ENCODE peak calls at places on chromosome 22, in nine cellular contexts. I, V, W, O, E, L, R, B and K are unnamed samples.

GRCh38 chr22:37427128-37427710 is at the start of gene ELFN2:
- DNase-seq in I (no peak), V (no peak), W (peak; percentile 41), O (no peak), E (no peak), L (no peak), R (peak; percentile 50), B (no peak), K (no peak)

GRCh38 chr22:39430576-39431150 is 26.1 kb upstream of the MGAT3 start:
- DNase-seq in I (no peak), V (peak; percentile 12), W (no peak), O (peak; percentile 58), E (no peak), L (no peak), R (no peak), B (peak; percentile 24), K (no peak)

GRCh38 chr22:43236401-43237166 is 49.6 kb upstream of the TTLL12 start:
- DNase-seq in I (no peak), V (peak; percentile 43), W (peak; percentile 71), O (peak; percentile 84), E (no peak), L (peak; percentile 11), R (no peak), B (no peak), K (peak; percentile 8)

GRCh38 chr22:42946551-42947198 is 68.3 kb downstream of the PACSIN2 start:
- DNase-seq in I (no peak), V (no peak), W (no peak), O (no peak), E (no peak), L (peak; percentile 70), R (no peak), B (peak; percentile 27), K (no peak)

GRCh38 chr22:17272511-17272991 is 53.3 kb upstream of the ADA2 start:
- DNase-seq in I (no peak), V (no peak), W (peak; percentile 2), O (peak; percentile 30), E (no peak), L (no peak), R (no peak), B (peak; percentile 84), K (no peak)

GRCh38 chr22:45428391-45429385 is 15.2 kb downstream of the RIBC2 start:
- DNase-seq in I (no peak), V (no peak), W (no peak), O (peak; percentile 33), E (no peak), L (no peak), R (no peak), B (no peak), K (no peak)

GRCh38 chr22:37420656-37421467 is 6.4 kb downstream of the ELFN2 start:
- DNase-seq in I (no peak), V (no peak), W (no peak), O (no peak), E (no peak), L (peak; percentile 38), R (peak; percentile 66), B (no peak), K (no peak)

GRCh38 chr22:27877501-27877900 is 41.6 kb downstream of the PITPNB start:
- DNase-seq in I (no peak), V (no peak), W (no peak), O (no peak), E (no peak), L (no peak), R (no peak), B (no peak), K (no peak)

GRCh38 chr22:31179345-31179744 is 19.4 kb downstream of the RNF185 start:
- DNase-seq in I (no peak), V (no peak), W (no peak), O (no peak), E (no peak), L (no peak), R (peak; percentile 76), B (no peak), K (no peak)

GRCh38 chr22:40200795-40201194 is 23.1 kb downstream of the TNRC6B start:
- DNase-seq in I (no peak), V (no peak), W (no peak), O (no peak), E (no peak), L (no peak), R (no peak), B (no peak), K (no peak)

GRCh38 chr22:29224859-29225410 is 19.2 kb downstream of the EMID1 start:
- DNase-seq in I (no peak), V (no peak), W (no peak), O (peak; percentile 68), E (no peak), L (no peak), R (no peak), B (no peak), K (no peak)

GRCh38 chr22:45072322-45072903 is 62.6 kb upstream of the PHF21B start:
- DNase-seq in I (no peak), V (no peak), W (no peak), O (no peak), E (no peak), L (no peak), R (peak; percentile 93), B (peak; percentile 90), K (no peak)

GRCh38 chr22:22210889-22211833 is 33.4 kb upstream of the VPREB1 start:
- DNase-seq in I (no peak), V (no peak), W (no peak), O (no peak), E (no peak), L (no peak), R (no peak), B (no peak), K (no peak)

GRCh38 chr22:25853902-25854301 is 111.9 kb downstream of the MYO18B start:
- DNase-seq in I (no peak), V (no peak), W (no peak), O (no peak), E (no peak), L (no peak), R (peak; percentile 2), B (no peak), K (no peak)

GRCh38 chr22:44455151-44455962 is 42.7 kb downstream of the RTL6 start:
- DNase-seq in I (peak; percentile 56), V (no peak), W (no peak), O (peak; percentile 82), E (peak; percentile 54), L (no peak), R (no peak), B (no peak), K (no peak)

GRCh38 chr22:30381250-30381649 is 6.0 kb downstream of the RNF215 start:
- DNase-seq in I (no peak), V (no peak), W (no peak), O (no peak), E (no peak), L (no peak), R (no peak), B (no peak), K (no peak)

GRCh38 chr22:17878970-17879369 is 104.7 kb upstream of the BID start:
- DNase-seq in I (no peak), V (no peak), W (no peak), O (no peak), E (no peak), L (no peak), R (no peak), B (no peak), K (no peak)

GRCh38 chr22:37784829-37785495 is 22.8 kb upstream of the GCAT start:
- DNase-seq in I (no peak), V (no peak), W (no peak), O (no peak), E (no peak), L (no peak), R (no peak), B (peak; percentile 27), K (no peak)

GRCh38 chr22:37674951-37675929 is at the start of gene LGALS1:
- DNase-seq in I (peak; percentile 98), V (peak; percentile 98), W (peak; percentile 89), O (peak; percentile 94), E (peak; percentile 62), L (peak; percentile 92), R (peak; percentile 99), B (peak; percentile 86), K (peak; percentile 77)

GRCh38 chr22:48885271-48885918 is 942.3 kb downstream of the BRD1 start:
- DNase-seq in I (no peak), V (no peak), W (no peak), O (peak; percentile 47), E (no peak), L (no peak), R (no peak), B (peak; percentile 24), K (no peak)

GRCh38 chr22:38923463-38924196 is 33.8 kb upstream of the APOBEC3A start:
- DNase-seq in I (peak; percentile 89), V (peak; percentile 73), W (peak; percentile 75), O (no peak), E (no peak), L (no peak), R (peak; percentile 65), B (peak; percentile 70), K (peak; percentile 81)

GRCh38 chr22:50316114-50317065 is 8.9 kb upstream of the PLXNB2 start:
- DNase-seq in I (no peak), V (no peak), W (no peak), O (peak; percentile 74), E (no peak), L (no peak), R (no peak), B (no peak), K (no peak)

GRCh38 chr22:26718905-26719304 is 61.5 kb downstream of the MIAT start:
- DNase-seq in I (no peak), V (no peak), W (no peak), O (no peak), E (no peak), L (no peak), R (peak; percentile 93), B (no peak), K (no peak)

GRCh38 chr22:20727118-20728015 is 46.5 kb upstream of the SERPIND1 start:
- DNase-seq in I (no peak), V (no peak), W (no peak), O (no peak), E (no peak), L (no peak), R (no peak), B (no peak), K (no peak)
- H3K27ac ChIP-seq in I (no peak overlapping the region), V (no peak overlapping the region), W (no peak overlapping the region), O (no peak overlapping the region), E (no peak overlapping the region), L (no peak overlapping the region), R (no peak overlapping the region), B (no peak overlapping the region), K (no peak overlapping the region)

GRCh38 chr22:24426436-24426835 is 963 bp upstream of the ADORA2A start:
- DNase-seq in I (no peak), V (no peak), W (no peak), O (no peak), E (no peak), L (no peak), R (no peak), B (no peak), K (no peak)
- H3K27ac ChIP-seq in I (no peak overlapping the region), V (no peak overlapping the region), W (no peak overlapping the region), O (peak overlapping the region; percentile 92), E (peak overlapping the region; percentile 97), L (no peak overlapping the region), R (no peak overlapping the region), B (no peak overlapping the region), K (no peak overlapping the region)

GRCh38 chr22:32534252-32535215 is 59.9 kb downstream of the FBXO7 start:
- DNase-seq in I (no peak), V (no peak), W (peak; percentile 41), O (no peak), E (no peak), L (no peak), R (peak; percentile 85), B (no peak), K (no peak)
- H3K27ac ChIP-seq in I (peak overlapping the region; percentile 62), V (peak overlapping the region; percentile 64), W (no peak overlapping the region), O (peak overlapping the region; percentile 85), E (no peak overlapping the region), L (no peak overlapping the region), R (peak overlapping the region; percentile 80), B (no peak overlapping the region), K (no peak overlapping the region)

GRCh38 chr22:41621911-41622179 is 750 bp downstream of the XRCC6 start:
- DNase-seq in I (no peak), V (no peak), W (no peak), O (no peak), E (no peak), L (no peak), R (no peak), B (no peak), K (no peak)
- H3K27ac ChIP-seq in I (peak overlapping the region; percentile 98), V (peak overlapping the region; percentile 95), W (peak overlapping the region; percentile 87), O (peak overlapping the region; percentile 97), E (peak overlapping the region; percentile 95), L (peak overlapping the region; percentile 94), R (peak overlapping the region; percentile 98), B (peak overlapping the region; percentile 84), K (peak overlapping the region; percentile 95)